ENCODE peak calls at places on chromosomes 3 and 15, in six cellular contexts. One of them, this sample, is unnamed.

GRCh38 chr15:65862682-65863081 is 6.6 kb upstream of the RAB11A start:
- DNase-seq in nephron progenitor cell: peak
- DNase-seq in caudate nucleus: no peak
- DNase-seq in HFFc6: peak
- DNase-seq in ELR: peak
- DNase-seq in T47D: no peak
- DNase-seq in this sample: peak

GRCh38 chr3:20406621-20407020 is 220.6 kb upstream of the SGO1 start:
- DNase-seq in nephron progenitor cell: no peak
- DNase-seq in HFFc6: no peak
- DNase-seq in caudate nucleus: no peak
- DNase-seq in T47D: no peak
- DNase-seq in ELR: no peak
- DNase-seq in this sample: peak

GRCh38 chr3:58490860-58491501 is 915 bp upstream of the KCTD6 start:
- DNase-seq in nephron progenitor cell: peak
- DNase-seq in caudate nucleus: peak
- DNase-seq in HFFc6: no peak
- DNase-seq in ELR: no peak
- DNase-seq in T47D: no peak
- DNase-seq in this sample: no peak

GRCh38 chr15:68672781-68673205 is 94.0 kb downstream of the CORO2B start:
- DNase-seq in caudate nucleus: no peak
- DNase-seq in HFFc6: no peak
- DNase-seq in T47D: no peak
- DNase-seq in nephron progenitor cell: no peak
- DNase-seq in ELR: peak
- DNase-seq in this sample: peak

GRCh38 chr15:65355173-65355982 is 22.4 kb downstream of the IGDCC3 start:
- DNase-seq in HFFc6: no peak
- DNase-seq in ELR: no peak
- DNase-seq in T47D: no peak
- DNase-seq in nephron progenitor cell: peak
- DNase-seq in caudate nucleus: peak
- DNase-seq in this sample: no peak

GRCh38 chr3:67296039-67296892 is 298.2 kb downstream of the KBTBD8 start:
- DNase-seq in caudate nucleus: no peak
- DNase-seq in T47D: no peak
- DNase-seq in nephron progenitor cell: no peak
- DNase-seq in HFFc6: no peak
- DNase-seq in ELR: no peak
- DNase-seq in this sample: no peak

GRCh38 chr3:127020543-127020942 is 37.6 kb downstream of the PLXNA1 start:
- DNase-seq in HFFc6: no peak
- DNase-seq in nephron progenitor cell: no peak
- DNase-seq in T47D: no peak
- DNase-seq in ELR: no peak
- DNase-seq in caudate nucleus: no peak
- DNase-seq in this sample: no peak

GRCh38 chr3:36969540-36970432 is 23.1 kb downstream of the EPM2AIP1 start:
- DNase-seq in caudate nucleus: no peak
- DNase-seq in HFFc6: peak
- DNase-seq in ELR: peak
- DNase-seq in nephron progenitor cell: peak
- DNase-seq in T47D: no peak
- DNase-seq in this sample: peak

GRCh38 chr3:30686176-30686575 is 79.8 kb downstream of the TGFBR2 start:
- DNase-seq in ELR: no peak
- DNase-seq in nephron progenitor cell: no peak
- DNase-seq in HFFc6: no peak
- DNase-seq in T47D: no peak
- DNase-seq in caudate nucleus: no peak
- DNase-seq in this sample: no peak

GRCh38 chr15:88606437-88606794 is 14.7 kb upstream of the AEN start:
- DNase-seq in HFFc6: no peak
- DNase-seq in T47D: no peak
- DNase-seq in caudate nucleus: no peak
- DNase-seq in nephron progenitor cell: no peak
- DNase-seq in ELR: no peak
- DNase-seq in this sample: no peak

GRCh38 chr3:61824553-61825135 is 263.3 kb downstream of the PTPRG start:
- DNase-seq in ELR: no peak
- DNase-seq in caudate nucleus: no peak
- DNase-seq in nephron progenitor cell: no peak
- DNase-seq in T47D: no peak
- DNase-seq in HFFc6: no peak
- DNase-seq in this sample: no peak

GRCh38 chr3:165206454-165207266 is 10.5 kb upstream of the SLITRK3 start:
- DNase-seq in ELR: peak
- DNase-seq in T47D: peak
- DNase-seq in nephron progenitor cell: peak
- DNase-seq in HFFc6: peak
- DNase-seq in caudate nucleus: no peak
- DNase-seq in this sample: peak

GRCh38 chr3:134681527-134681910 is 30.7 kb upstream of the KY start:
- DNase-seq in HFFc6: no peak
- DNase-seq in T47D: no peak
- DNase-seq in caudate nucleus: no peak
- DNase-seq in ELR: no peak
- DNase-seq in nephron progenitor cell: no peak
- DNase-seq in this sample: no peak

GRCh38 chr15:41919201-41919820 is 25.5 kb upstream of the SPTBN5 start:
- DNase-seq in ELR: no peak
- DNase-seq in caudate nucleus: no peak
- DNase-seq in nephron progenitor cell: no peak
- DNase-seq in T47D: no peak
- DNase-seq in HFFc6: no peak
- DNase-seq in this sample: no peak